ENCODE peak calls at places on chromosomes 12 and 14, in four cellular contexts. T is suprapubic skin, F is stomach, K is SK-N-SH. V is an unnamed sample.
A peak's percentile ranks its signal among the peaks of the same experiment; 100 is the strongest.

GRCh38 chr12:96889273-96889933 is 17.7 kb upstream of the NEDD1 start:
- DNase-seq in T (no peak), F (no peak), K (no peak), V (no peak)

GRCh38 chr14:35403397-35404245 is 928 bp downstream of the NFKBIA start:
- DNase-seq in T (peak; percentile 98), F (peak; percentile 99), K (peak; percentile 97), V (peak; percentile 99)

GRCh38 chr12:26416550-26416949 is 221.2 kb downstream of the SSPN start:
- DNase-seq in T (no peak), F (no peak), K (no peak), V (no peak)

GRCh38 chr12:11951209-11951608 is 119.5 kb upstream of the BCL2L14 start:
- DNase-seq in T (no peak), F (no peak), K (no peak), V (no peak)

GRCh38 chr12:121170581-121171260 is 38.0 kb downstream of the P2RX7 start:
- DNase-seq in T (no peak), F (no peak), K (no peak), V (no peak)

GRCh38 chr12:69873429-69873828 is 48.4 kb downstream of the MYRFL start:
- DNase-seq in T (no peak), F (no peak), K (no peak), V (no peak)

GRCh38 chr12:114636723-114637480 is 47.1 kb downstream of the TBX3 start:
- DNase-seq in T (no peak), F (no peak), K (peak; percentile 56), V (no peak)

GRCh38 chr12:12562016-12562483 is 613 bp downstream of the DUSP16 start:
- DNase-seq in T (peak; percentile 73), F (no peak), K (no peak), V (no peak)

GRCh38 chr14:50972734-50973133 is 28.5 kb upstream of the PYGL start:
- DNase-seq in T (no peak), F (no peak), K (no peak), V (no peak)

GRCh38 chr12:65960820-65961691 is 136.8 kb downstream of the HMGA2 start:
- DNase-seq in T (no peak), F (no peak), K (no peak), V (no peak)

GRCh38 chr12:52230364-52231281 is 2.4 kb upstream of the KRT7 start:
- DNase-seq in T (peak; percentile 51), F (no peak), K (peak; percentile 23), V (no peak)

GRCh38 chr12:79983492-79983891 is 48.6 kb upstream of the PPP1R12A start:
- DNase-seq in T (no peak), F (no peak), K (no peak), V (no peak)

GRCh38 chr14:81638656-81639055 is 105.0 kb upstream of the SEL1L start:
- DNase-seq in T (no peak), F (no peak), K (no peak), V (no peak)

GRCh38 chr14:101315802-101316296 is 245.4 kb upstream of the DIO3 start:
- DNase-seq in T (no peak), F (no peak), K (no peak), V (peak; percentile 53)

GRCh38 chr12:2937500-2937899 is 21.7 kb upstream of the TEAD4 start:
- DNase-seq in T (no peak), F (no peak), K (no peak), V (no peak)

GRCh38 chr12:47983541-47984115 is 20.2 kb downstream of the TMEM106C start:
- DNase-seq in T (no peak), F (no peak), K (no peak), V (no peak)

GRCh38 chr12:50537538-50537919 is 32.7 kb downstream of the DIP2B start:
- DNase-seq in T (no peak), F (no peak), K (no peak), V (no peak)

GRCh38 chr12:68792952-68793351 is 15.0 kb upstream of the MDM2 start:
- DNase-seq in T (no peak), F (no peak), K (peak; percentile 65), V (no peak)

GRCh38 chr14:88868558-88869159 is 44.2 kb downstream of the TTC8 start:
- DNase-seq in T (no peak), F (no peak), K (peak; percentile 5), V (no peak)
- TF ChIP-seq POLR2AphosphoS5 in T (no peak), F (no peak), K (no peak), V (no peak)

DNA sequence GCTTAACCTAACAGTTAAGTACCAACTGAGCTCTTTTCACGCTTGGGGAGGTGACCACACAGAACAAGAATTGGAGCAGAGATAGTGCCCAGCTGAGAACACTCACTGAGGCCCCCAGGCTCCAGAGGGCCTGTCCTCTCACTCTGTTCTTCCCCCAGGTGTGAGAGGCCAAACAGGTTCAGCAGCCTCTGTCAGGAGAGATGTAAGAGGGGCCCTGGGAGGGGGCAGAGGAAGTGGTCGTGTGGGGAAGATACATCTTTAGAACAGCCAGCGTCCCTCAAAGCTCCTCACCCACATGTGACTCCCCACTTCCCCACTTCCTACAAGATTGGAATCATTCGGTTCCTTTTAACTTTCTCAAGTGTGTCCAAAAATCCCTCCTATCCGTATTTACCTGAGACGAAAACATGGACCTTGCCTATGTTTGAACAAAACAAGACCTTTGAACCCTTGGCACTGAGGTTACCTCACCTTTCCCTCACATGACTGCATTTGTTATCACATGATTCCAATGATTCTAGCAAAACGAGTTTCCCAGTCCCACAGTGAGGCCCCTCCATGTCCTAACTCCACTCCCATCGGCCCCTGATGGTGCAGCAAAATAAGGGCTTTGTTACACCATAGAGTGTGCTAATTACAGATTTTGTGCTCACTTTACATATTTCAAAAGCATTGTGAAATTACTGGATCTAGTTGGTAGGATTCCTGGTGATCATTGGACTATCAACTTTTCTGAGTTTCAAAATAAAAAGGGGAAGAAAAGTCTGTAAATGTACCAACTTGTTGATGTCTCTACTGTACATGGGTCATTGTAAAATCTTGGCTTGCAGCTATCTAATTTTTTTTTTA is 40.0 kb upstream of the PAPOLA start:
- DNase-seq in T (no peak), F (no peak), K (no peak), V (no peak)
- TF ChIP-seq EP300 in T (no peak), F (no peak), K (no peak), V (no peak)

DNA sequence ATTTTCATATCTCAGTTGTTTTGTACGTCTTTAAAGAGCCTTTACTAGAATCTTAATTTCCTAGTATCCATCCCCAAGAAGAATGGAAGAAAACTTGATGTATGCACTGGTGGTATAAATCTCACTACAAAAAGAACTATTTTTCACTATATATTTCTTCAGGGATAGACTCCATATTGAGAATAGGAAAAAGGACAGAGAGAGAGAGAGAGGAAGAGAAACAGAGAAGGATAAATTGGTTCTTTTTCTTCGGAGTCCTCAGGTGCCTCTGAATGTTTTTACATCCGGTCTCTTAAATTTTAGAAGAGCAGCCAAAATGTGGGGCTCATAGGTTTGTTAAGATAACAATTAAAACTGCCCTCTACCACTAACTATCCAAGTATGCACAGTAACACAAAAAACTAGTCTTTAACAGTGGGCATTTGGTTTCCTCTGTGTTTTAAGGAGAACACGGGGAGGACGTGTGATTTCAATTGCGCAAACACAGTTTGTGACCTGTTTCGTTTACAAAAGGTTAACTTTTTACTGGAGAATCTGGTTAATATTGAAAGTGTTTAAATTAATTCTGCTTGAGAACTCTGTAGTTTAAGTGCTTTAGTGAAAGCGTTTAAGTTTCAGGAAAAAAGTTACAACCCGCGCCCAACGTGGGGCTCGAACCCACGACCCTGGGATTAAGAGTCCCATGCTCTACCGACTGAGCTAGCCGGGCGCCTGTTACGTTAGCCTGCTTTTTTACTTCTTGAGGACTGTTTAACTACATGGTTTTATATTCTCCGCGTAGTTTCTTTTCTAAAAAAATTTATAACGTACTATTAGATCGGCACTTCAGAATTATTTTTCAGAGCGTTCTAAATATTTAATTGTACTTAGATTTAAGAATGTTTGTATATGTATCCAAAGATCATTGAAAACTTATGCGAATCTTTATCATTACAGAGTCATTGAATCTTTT is 5.1 kb upstream of the PSMA3 start:
- DNase-seq in T (peak; percentile 89), F (peak; percentile 82), K (no peak), V (peak; percentile 96)
- TF ChIP-seq POLR2AphosphoS5 in T (peak; percentile 76), F (no peak), K (no peak), V (peak; percentile 70)

GRCh38 chr12:94961413-94961812 is 42.1 kb downstream of the NDUFA12 start:
- DNase-seq in T (no peak), F (no peak), K (no peak), V (no peak)
- TF ChIP-seq EP300 in T (no peak), F (no peak), K (no peak), V (no peak)

V was measured in esophagus muscularis mucosa.